ENCODE peak calls at places on chromosomes 16 and 17, in four cellular contexts. C is mucosa of descending colon, I is lower lobe of right lung, G is progenitor cell of endocrine pancreas. X is an unnamed sample.

GRCh38 chr16:67562918-67563707 is 787 bp downstream of the CTCF start:
- DNase-seq in C (peak), I (peak), G (peak), X (peak)

GRCh38 chr17:7237761-7238417 is 1.4 kb downstream of the PHF23 start:
- DNase-seq in C (peak), I (peak), G (peak), X (peak)

GRCh38 chr16:69187891-69188451 is 1.0 kb downstream of the SNTB2 start:
- DNase-seq in C (no peak), I (peak), G (peak), X (no peak)

GRCh38 chr16:10738231-10739077 is 5.2 kb upstream of the NUBP1 start:
- DNase-seq in C (no peak), I (peak), G (no peak), X (peak)

GRCh38 chr17:48113201-48113676 is 5.7 kb downstream of the SNX11 start:
- DNase-seq in C (no peak), I (peak), G (no peak), X (no peak)

GRCh38 chr17:73980517-73980916 is 223.0 kb upstream of the RPL38 start:
- DNase-seq in C (no peak), I (no peak), G (no peak), X (no peak)

GRCh38 chr16:4744758-4745569 is 10.6 kb downstream of the DNAAF8 start:
- DNase-seq in C (no peak), I (no peak), G (no peak), X (no peak)

GRCh38 chr16:68257251-68257905 is 6.9 kb upstream of the SLC7A6 start:
- DNase-seq in C (no peak), I (no peak), G (no peak), X (no peak)

GRCh38 chr17:48100160-48100559 is 1.1 kb downstream of the CBX1 start:
- DNase-seq in C (no peak), I (no peak), G (no peak), X (no peak)

GRCh38 chr16:89700649-89701424 is 668 bp downstream of the SPATA2L start:
- DNase-seq in C (peak), I (peak), G (no peak), X (no peak)

GRCh38 chr16:89697161-89697615 is 4.3 kb downstream of the SPATA2L start:
- DNase-seq in C (peak), I (peak), G (no peak), X (no peak)

GRCh38 chr16:89701425-89702406 is at the start of gene SPATA2L:
- DNase-seq in C (peak), I (peak), G (peak), X (peak)

GRCh38 chr16:89697616-89698331 is 3.7 kb downstream of the SPATA2L start:
- DNase-seq in C (peak), I (peak), G (no peak), X (no peak)

DNA sequence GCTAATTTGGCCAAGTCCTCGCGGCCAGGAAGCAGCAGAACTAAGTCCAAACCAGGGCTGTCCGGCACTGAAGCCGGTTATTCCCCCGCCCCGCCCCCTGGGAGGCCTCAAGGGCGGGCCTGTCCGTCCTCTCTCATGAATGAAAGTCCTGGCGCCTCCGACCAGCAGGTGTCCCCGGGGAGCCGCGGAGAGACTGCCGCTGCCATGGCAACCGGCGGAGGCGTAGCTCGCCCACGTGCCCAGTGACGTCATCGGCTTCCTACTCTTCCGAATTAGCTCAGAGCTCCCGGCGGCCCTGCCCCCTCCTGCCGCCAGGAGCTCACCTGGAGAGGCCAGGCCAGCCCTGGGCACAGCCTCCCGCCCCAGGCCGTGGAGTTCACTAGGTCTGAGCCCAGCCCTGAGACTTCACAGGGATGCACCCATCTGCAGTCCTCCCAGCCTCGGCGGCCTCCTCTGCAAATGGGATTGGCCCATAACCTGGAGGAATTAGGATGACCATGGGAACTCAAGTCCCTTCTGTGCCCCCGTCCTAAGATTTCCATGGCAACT is 1.3 kb downstream of the SPATA2L start:
- DNase-seq in C (peak), I (peak), G (peak), X (peak)
- TF ChIP-seq CTCF in C (peak), I (peak), G (peak), X (peak)

DNA sequence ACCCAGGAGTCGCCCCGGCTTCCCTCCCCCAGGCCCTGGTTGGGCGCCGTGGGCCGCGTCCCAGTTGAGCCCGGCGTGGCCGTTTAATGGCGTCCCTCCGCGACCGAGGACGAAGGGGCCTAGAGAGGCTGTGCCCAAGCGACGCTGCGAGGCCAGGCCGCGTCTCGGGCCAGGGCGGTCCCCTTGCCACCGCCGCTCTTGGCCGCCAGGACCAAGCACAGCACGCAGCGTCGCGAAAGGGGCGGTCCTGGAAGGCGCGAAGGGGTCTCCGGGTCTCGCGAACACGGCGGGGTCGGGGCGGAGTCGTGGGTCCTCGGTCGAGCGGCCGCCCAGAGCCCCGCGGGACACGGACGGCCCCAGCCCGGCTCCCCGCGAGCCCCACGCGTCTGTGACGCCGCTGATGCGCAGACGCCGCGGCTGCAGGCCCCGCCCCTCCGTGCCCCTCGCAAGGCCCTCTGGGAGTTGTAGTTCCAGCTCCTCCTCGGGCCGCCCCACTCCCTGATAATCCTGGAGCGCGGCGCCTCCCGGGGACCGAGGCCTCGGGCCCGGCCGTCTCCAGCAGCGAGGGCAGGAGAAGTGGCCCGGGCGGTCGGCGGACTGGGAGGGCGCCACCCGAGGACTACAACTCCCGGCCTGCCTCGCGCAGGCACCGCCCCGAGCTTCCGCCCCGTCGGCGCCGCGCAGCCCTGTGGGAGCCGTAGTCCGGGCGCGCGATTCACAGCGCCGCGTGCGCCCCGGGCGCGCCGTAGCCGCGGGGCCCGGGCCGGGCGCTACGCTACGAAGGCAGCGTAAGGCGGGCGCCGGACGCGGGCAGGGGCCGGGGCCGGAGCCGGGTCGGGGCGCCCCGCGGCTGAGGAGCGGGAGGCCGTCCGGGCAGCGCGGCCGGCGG is at the start of gene CAPN15:
- DNase-seq in C (peak), I (peak), G (peak), X (peak)
- TF ChIP-seq CTCF in C (peak), I (no peak), G (peak), X (peak)

DNA sequence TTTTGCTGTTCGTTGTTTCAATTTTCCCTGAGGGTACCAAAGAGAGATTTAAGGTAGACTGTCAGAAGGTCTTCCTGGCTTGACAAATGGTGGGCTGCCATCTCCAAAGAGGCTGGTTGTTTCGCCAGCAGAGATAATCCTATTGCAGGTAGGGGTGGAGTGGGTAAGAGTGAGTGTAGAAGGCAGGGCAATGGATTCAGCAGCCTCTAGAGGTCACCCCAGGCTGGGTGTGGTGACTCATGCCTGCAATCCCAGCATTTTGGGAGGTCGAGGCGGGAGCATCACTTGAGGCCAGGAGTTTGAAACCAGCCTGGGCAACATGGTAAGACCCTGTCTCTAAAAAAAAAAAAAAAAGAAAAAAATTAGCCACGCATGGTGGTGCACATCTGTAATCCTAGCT is 34.6 kb downstream of the DCAKD start:
- DNase-seq in C (no peak), I (no peak), G (no peak), X (no peak)
- TF ChIP-seq CTCF in C (peak), I (no peak), G (peak), X (peak)

GRCh38 chr16:31699601-31700000 is 171.9 kb downstream of the AHSP start:
- DNase-seq in C (no peak), I (no peak), G (no peak), X (peak)

GRCh38 chr16:31701734-31702133 is 171.9 kb upstream of the ZNF267 start:
- DNase-seq in C (no peak), I (no peak), G (no peak), X (peak)

GRCh38 chr16:31700200-31700529 is 172.5 kb downstream of the AHSP start:
- DNase-seq in C (no peak), I (no peak), G (no peak), X (peak)

GRCh38 chr16:31698901-31699300 is 171.2 kb downstream of the AHSP start:
- DNase-seq in C (no peak), I (no peak), G (no peak), X (peak)

GRCh38 chr16:31700530-31701388 is 172.8 kb upstream of the ZNF267 start:
- DNase-seq in C (peak), I (peak), G (peak), X (peak)
- TF ChIP-seq CTCF in C (no peak), I (peak), G (peak), X (peak)

DNA sequence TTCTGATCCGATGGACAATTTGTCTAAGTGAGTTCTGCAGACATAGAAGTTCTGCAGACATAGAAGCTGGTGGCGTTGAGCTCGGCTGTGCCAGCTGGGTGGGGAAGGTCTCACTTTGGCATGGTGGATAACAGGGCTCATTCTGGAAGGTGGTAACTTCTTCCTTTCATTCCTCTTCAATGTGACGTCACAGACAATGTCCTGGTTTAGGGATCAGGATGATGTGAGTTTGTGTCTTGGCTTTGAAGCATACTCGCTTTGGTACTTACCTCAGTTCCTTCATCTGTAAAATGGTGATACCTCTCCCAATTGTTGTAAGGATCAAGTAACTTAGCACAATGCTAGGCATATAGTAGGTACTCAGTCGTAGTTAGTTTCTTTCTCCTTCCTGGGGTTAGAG is 408.8 kb upstream of the ASIC2 start:
- DNase-seq in C (no peak), I (no peak), G (no peak), X (no peak)
- TF ChIP-seq CTCF in C (no peak), I (no peak), G (no peak), X (no peak)

GRCh38 chr17:70168044-70168978 is 1.0 kb upstream of the KCNJ2 start:
- DNase-seq in C (peak), I (peak), G (peak), X (no peak)
- TF ChIP-seq CTCF in C (peak), I (peak), G (peak), X (peak)

X was measured in osteocyte.